ENCODE peak calls at places on chromosomes 2 and 18, in four cellular contexts. O, J, V and X are unnamed samples.

GRCh38 chr18:50039736-50040135 is 155.2 kb downstream of the MYO5B start:
- DNase-seq in J (no peak), V (no peak), O (no peak), X (no peak)

GRCh38 chr2:187485535-187485934 is 37.5 kb upstream of the CALCRL start:
- DNase-seq in O (no peak), J (no peak), V (no peak), X (no peak)

GRCh38 chr2:121155502-121156056 is 129.4 kb downstream of the TFCP2L1 start:
- DNase-seq in V (no peak), J (no peak), O (peak; percentile 87), X (peak; percentile 95)

GRCh38 chr2:235638541-235639192 is 144.8 kb downstream of the AGAP1 start:
- DNase-seq in O (no peak), V (no peak), J (no peak), X (no peak)

GRCh38 chr2:119710281-119710680 is 31.3 kb downstream of the TMEM177 start:
- DNase-seq in J (no peak), V (no peak), O (no peak), X (no peak)

GRCh38 chr2:42813773-42814172 is 21.4 kb upstream of the HAAO start:
- DNase-seq in O (no peak), V (no peak), J (no peak), X (peak; percentile 25)

GRCh38 chr2:205370726-205371125 is 311.6 kb upstream of the NRP2 start:
- DNase-seq in J (no peak), O (no peak), V (no peak), X (no peak)

GRCh38 chr2:42590176-42590575 is 21.7 kb downstream of the MTA3 start:
- DNase-seq in V (no peak), O (no peak), J (no peak), X (no peak)

GRCh38 chr18:27763936-27764335 is 413.0 kb downstream of the CDH2 start:
- DNase-seq in V (no peak), J (no peak), O (no peak), X (no peak)

GRCh38 chr18:66640431-66640830 is 36.5 kb upstream of the CDH19 start:
- DNase-seq in J (no peak), V (peak; percentile 43), O (no peak), X (no peak)

GRCh38 chr2:234446404-234447076 is 50.3 kb downstream of the ARL4C start:
- DNase-seq in V (peak; percentile 69), J (no peak), O (no peak), X (no peak)

GRCh38 chr18:80181642-80182461 is 65.5 kb downstream of the PARD6G start:
- DNase-seq in J (peak; percentile 46), V (no peak), O (no peak), X (no peak)

GRCh38 chr18:74534981-74535649 is 815 bp downstream of the CNDP1 start:
- DNase-seq in J (no peak), V (no peak), O (no peak), X (no peak)

GRCh38 chr2:69801745-69802144 is 27.7 kb upstream of the GMCL1 start:
- DNase-seq in O (no peak), V (no peak), J (no peak), X (no peak)

GRCh38 chr18:60145776-60146175 is 226.8 kb downstream of the MC4R start:
- DNase-seq in V (no peak), O (no peak), J (no peak), X (no peak)

GRCh38 chr2:201854221-201854801 is 48.0 kb downstream of the CDK15 start:
- DNase-seq in O (no peak), J (no peak), V (no peak), X (no peak)

GRCh38 chr2:203685081-203685621 is 21.3 kb upstream of the CD28 start:
- DNase-seq in V (peak; percentile 19), O (no peak), J (no peak), X (no peak)

GRCh38 chr18:69725855-69726508 is 221.7 kb downstream of the CD226 start:
- DNase-seq in V (no peak), O (no peak), J (no peak), X (no peak)

GRCh38 chr2:63888490-63889402 is 47.0 kb downstream of the UGP2 start:
- DNase-seq in J (no peak), O (no peak), V (peak; percentile 54), X (no peak)

GRCh38 chr2:45879406-45879805 is 227.9 kb downstream of the PRKCE start:
- DNase-seq in O (no peak), J (no peak), V (no peak), X (no peak)

GRCh38 chr2:191521608-191522208 is 156.2 kb upstream of the NABP1 start:
- DNase-seq in V (no peak), O (no peak), J (no peak), X (no peak)

GRCh38 chr18:79924814-79925655 is 26.4 kb downstream of the SLC66A2 start:
- DNase-seq in O (peak; percentile 68), V (no peak), J (peak; percentile 90), X (no peak)

GRCh38 chr2:182949572-182950189 is 83.2 kb upstream of the FRZB start:
- DNase-seq in J (no peak), O (no peak), V (peak; percentile 49), X (no peak)

GRCh38 chr2:43057742-43058706 is 168.4 kb downstream of the ZFP36L2 start:
- DNase-seq in O (no peak), J (no peak), V (no peak), X (no peak)

GRCh38 chr2:54555318-54555837 is 99.3 kb downstream of the SPTBN1 start:
- DNase-seq in O (no peak), V (no peak), J (no peak), X (no peak)
- H3K27ac ChIP-seq in O (peak overlapping the region; percentile 57), V (peak overlapping the region; percentile 97), J (no peak overlapping the region), X (no peak overlapping the region)

DNA sequence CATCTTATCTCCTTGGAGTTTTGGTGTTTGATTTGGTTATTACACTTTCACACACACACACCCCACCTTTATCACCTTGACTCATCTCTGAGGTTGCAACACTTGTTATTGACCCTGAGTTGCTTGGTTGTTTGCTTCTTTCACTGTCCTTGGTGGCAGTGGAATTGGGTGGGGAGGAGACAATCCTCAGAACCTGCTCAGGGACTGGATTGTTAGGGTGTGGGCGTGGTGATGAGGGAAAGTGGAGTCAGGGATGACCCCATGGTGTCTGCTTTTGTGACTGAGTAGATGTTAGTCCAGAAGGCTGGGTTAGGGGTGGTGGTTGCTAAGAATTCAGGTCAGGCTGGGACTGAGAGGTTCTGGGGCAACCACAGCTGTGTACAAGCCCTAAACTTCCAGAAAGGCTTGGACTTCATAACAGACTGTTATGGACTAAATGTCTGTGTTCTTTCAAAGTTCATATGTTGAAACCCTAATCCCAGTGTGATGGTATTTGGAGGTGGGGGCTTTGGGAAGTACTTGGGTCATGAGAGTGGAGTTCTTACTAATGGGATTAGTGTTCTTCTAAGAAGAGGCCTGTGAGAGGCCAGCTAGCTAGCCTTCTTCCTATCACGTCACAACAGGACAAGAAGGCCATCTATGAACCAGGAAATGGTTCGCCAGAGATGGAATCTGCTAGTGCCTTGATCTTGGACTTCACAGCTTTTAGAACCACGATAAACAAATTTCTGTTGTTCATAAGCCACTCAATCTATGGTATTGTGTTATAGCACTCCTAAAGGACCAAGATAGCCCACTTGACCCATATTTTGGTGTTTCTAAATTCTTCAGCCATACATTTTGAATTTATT is 3.4 kb upstream of the DIS3L2 start:
- DNase-seq in J (no peak), V (peak; percentile 17), O (no peak), X (no peak)
- TF ChIP-seq POLR2A in J (no peak), V (no peak), O (no peak), X (no peak)

GRCh38 chr2:17803492-17803891 is 12.8 kb upstream of the MSGN1 start:
- DNase-seq in V (no peak), O (no peak), J (no peak), X (no peak)
- H3K27ac ChIP-seq in V (no peak overlapping the region), O (no peak overlapping the region), J (no peak overlapping the region), X (no peak overlapping the region)

DNA sequence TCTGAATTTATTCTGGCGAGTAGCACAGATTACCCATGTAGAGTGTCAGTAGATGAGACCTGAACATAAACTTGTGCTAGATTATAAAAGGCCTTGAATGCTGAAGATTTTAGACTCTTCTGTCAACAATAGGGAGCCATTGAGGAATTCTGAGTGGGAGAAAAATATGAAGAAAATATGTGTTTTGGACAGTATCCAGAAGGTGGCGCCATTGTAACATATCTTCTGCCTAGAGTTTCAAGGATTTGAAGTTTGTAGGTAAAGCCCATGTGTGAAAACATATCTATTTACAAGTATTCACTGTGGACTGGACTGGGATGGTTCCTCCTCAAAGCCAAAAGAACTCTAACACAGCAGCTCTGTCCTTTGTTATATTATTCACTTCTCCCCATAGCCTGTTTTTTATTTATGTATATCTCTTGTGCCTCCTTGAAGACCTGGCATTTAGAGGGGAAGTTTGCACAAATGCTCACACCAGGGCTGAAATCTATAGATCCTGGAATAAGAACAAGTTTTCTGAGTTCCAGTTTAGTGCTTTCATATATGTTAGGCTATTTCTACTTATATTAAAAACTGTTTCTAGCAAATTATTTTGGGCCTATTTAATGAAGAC is 124.9 kb downstream of the RDH14 start:
- DNase-seq in J (no peak), V (peak; percentile 32), O (no peak), X (no peak)
- TF ChIP-seq POLR2A in J (no peak), V (no peak), O (no peak), X (no peak)

GRCh38 chr2:46966576-46966975 is 51.0 kb upstream of the MCFD2 start:
- DNase-seq in V (no peak), J (no peak), O (no peak), X (no peak)
- H3K27ac ChIP-seq in V (peak overlapping the region; percentile 87), J (peak overlapping the region; percentile 6), O (peak overlapping the region; percentile 94), X (peak overlapping the region; percentile 55)

DNA sequence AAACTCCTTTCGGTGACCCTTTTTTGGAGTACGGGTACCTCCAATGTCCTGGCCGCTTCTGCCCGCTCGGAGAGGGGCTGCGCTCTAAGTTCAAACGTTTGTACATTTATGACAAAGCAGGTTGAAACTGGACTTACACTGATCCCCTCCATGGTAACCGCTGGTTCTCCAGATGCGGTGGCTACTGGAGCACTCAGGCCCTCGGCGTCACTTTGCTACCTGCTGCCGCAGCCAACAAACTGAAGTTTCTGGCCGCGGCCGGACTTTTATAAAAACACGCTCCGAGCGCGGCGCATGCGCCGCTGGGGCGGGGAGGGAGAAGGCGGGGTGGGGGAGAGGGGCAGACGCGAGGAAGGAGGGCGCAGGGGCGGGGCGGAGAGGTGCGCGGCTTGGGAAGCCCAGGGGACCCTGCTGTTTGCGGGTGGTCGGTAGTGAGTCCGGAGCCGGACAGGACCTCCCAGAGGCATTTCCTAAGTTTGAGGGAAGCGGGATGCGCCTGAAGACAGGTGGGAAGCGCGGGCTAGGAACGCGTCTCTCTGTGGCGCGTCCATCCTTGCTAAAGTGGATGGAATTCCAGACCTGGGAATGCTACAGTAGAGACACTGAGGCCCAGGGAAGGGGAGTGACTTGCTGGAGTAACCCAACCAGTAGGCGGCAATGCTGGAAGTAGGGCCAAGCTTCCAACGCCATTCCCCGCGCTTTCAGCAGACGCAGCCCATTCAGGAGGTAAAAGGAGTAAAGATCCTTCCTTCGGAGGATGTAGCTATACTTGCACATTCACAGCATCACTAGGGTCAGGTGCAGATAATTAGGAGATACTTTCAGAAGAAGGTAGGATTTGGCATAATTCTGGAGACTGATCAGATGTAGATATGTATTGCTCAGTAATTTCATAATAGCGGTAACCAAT is at the start of gene CXCR4:
- DNase-seq in V (peak; percentile 80), O (peak; percentile 84), J (no peak), X (no peak)
- TF ChIP-seq POLR2A in V (peak; percentile 83), O (peak; percentile 22), J (no peak), X (peak; percentile 62)